ENCODE peak calls at places on chromosomes 6 and 20, in four cellular contexts. One of them, this sample, is unnamed.

GRCh38 chr6:42402184-42402583 is 49.5 kb downstream of the TRERF1 start:
- DNase-seq in A549: no peak
- DNase-seq in K562: no peak
- DNase-seq in HepG2: no peak
- DNase-seq in this sample: peak

GRCh38 chr6:44454198-44454597 is 66.7 kb downstream of the CDC5L start:
- DNase-seq in A549: no peak
- DNase-seq in K562: no peak
- DNase-seq in HepG2: no peak
- DNase-seq in this sample: no peak

GRCh38 chr6:38192011-38192410 is 372.5 kb downstream of the ZFAND3 start:
- DNase-seq in A549: no peak
- DNase-seq in K562: no peak
- DNase-seq in HepG2: no peak
- DNase-seq in this sample: no peak

GRCh38 chr6:9116026-9116425 is 680.7 kb upstream of the SLC35B3 start:
- DNase-seq in A549: no peak
- DNase-seq in K562: no peak
- DNase-seq in HepG2: no peak
- DNase-seq in this sample: no peak

GRCh38 chr6:4164456-4164855 is 29.1 kb upstream of the ECI2 start:
- DNase-seq in A549: no peak
- DNase-seq in K562: no peak
- DNase-seq in HepG2: no peak
- DNase-seq in this sample: no peak

GRCh38 chr6:30687659-30688431 is 1.4 kb upstream of the PPP1R18 start:
- DNase-seq in A549: no peak
- DNase-seq in K562: peak
- DNase-seq in HepG2: no peak
- DNase-seq in this sample: no peak

GRCh38 chr6:38715016-38715809 is at the start of gene DNAH8:
- DNase-seq in A549: no peak
- DNase-seq in K562: no peak
- DNase-seq in HepG2: no peak
- DNase-seq in this sample: no peak

GRCh38 chr6:113893866-113894265 is 36.7 kb downstream of the MARCKS start:
- DNase-seq in A549: no peak
- DNase-seq in K562: no peak
- DNase-seq in HepG2: no peak
- DNase-seq in this sample: no peak

GRCh38 chr6:116200619-116201249 is 53.1 kb downstream of the TSPYL4 start:
- DNase-seq in A549: no peak
- DNase-seq in K562: no peak
- DNase-seq in HepG2: no peak
- DNase-seq in this sample: no peak

GRCh38 chr6:126761854-126762253 is 356.6 kb upstream of the RSPO3 start:
- DNase-seq in A549: no peak
- DNase-seq in K562: no peak
- DNase-seq in HepG2: no peak
- DNase-seq in this sample: no peak

GRCh38 chr20:10553326-10553984 is 118.3 kb downstream of the SLX4IP start:
- DNase-seq in A549: peak
- DNase-seq in K562: peak
- DNase-seq in HepG2: peak
- DNase-seq in this sample: no peak

GRCh38 chr20:1673424-1673823 is 15.8 kb upstream of the SIRPG start:
- DNase-seq in A549: no peak
- DNase-seq in K562: no peak
- DNase-seq in HepG2: no peak
- DNase-seq in this sample: no peak

GRCh38 chr6:128731249-128732165 is 151.4 kb upstream of the LAMA2 start:
- DNase-seq in A549: peak
- DNase-seq in K562: no peak
- DNase-seq in HepG2: peak
- DNase-seq in this sample: no peak

GRCh38 chr6:107489636-107490567 is at the start of gene SOBP:
- DNase-seq in A549: peak
- DNase-seq in K562: peak
- DNase-seq in HepG2: peak
- DNase-seq in this sample: no peak

GRCh38 chr20:62355527-62356142 is 11.5 kb downstream of the LAMA5 start:
- DNase-seq in A549: peak
- DNase-seq in K562: no peak
- DNase-seq in HepG2: peak
- DNase-seq in this sample: no peak

GRCh38 chr6:147117580-147117979 is 86.6 kb upstream of the STXBP5 start:
- DNase-seq in A549: no peak
- DNase-seq in K562: no peak
- DNase-seq in HepG2: no peak
- DNase-seq in this sample: no peak

GRCh38 chr6:43412541-43412940 is 14.8 kb upstream of the ABCC10 start:
- DNase-seq in A549: no peak
- DNase-seq in K562: no peak
- DNase-seq in HepG2: no peak
- DNase-seq in this sample: no peak

GRCh38 chr6:97215157-97215769 is 67.8 kb downstream of the MMS22L start:
- DNase-seq in A549: peak
- DNase-seq in K562: peak
- DNase-seq in HepG2: peak
- DNase-seq in this sample: no peak

GRCh38 chr20:57680934-57681914 is 28.6 kb downstream of the PMEPA1 start:
- DNase-seq in A549: no peak
- DNase-seq in K562: no peak
- DNase-seq in HepG2: no peak
- DNase-seq in this sample: peak

GRCh38 chr6:132763269-132763668 is 5.6 kb upstream of the VNN2 start:
- DNase-seq in A549: no peak
- DNase-seq in K562: no peak
- DNase-seq in HepG2: no peak
- DNase-seq in this sample: peak

GRCh38 chr6:41939848-41940758 is 1.5 kb downstream of the CCND3 start:
- DNase-seq in A549: no peak
- DNase-seq in K562: peak
- DNase-seq in HepG2: no peak
- DNase-seq in this sample: no peak

GRCh38 chr6:77463881-77464867 is 883 bp upstream of the HTR1B start:
- DNase-seq in A549: peak
- DNase-seq in K562: no peak
- DNase-seq in HepG2: no peak
- DNase-seq in this sample: no peak

GRCh38 chr6:169864148-169865030 is 113.0 kb downstream of the ERMARD start:
- DNase-seq in A549: no peak
- DNase-seq in K562: no peak
- DNase-seq in HepG2: no peak
- DNase-seq in this sample: no peak

GRCh38 chr20:10666221-10667076 is 7.3 kb downstream of the JAG1 start:
- DNase-seq in A549: no peak
- DNase-seq in K562: no peak
- DNase-seq in HepG2: no peak
- DNase-seq in this sample: no peak

GRCh38 chr6:166691741-166692140 is 64.7 kb upstream of the RPS6KA2 start:
- DNase-seq in A549: no peak
- DNase-seq in K562: no peak
- DNase-seq in HepG2: no peak
- DNase-seq in this sample: no peak

GRCh38 chr20:728022-728944 is 40.0 kb downstream of the SLC52A3 start:
- DNase-seq in A549: peak
- DNase-seq in K562: peak
- DNase-seq in HepG2: peak
- DNase-seq in this sample: no peak

GRCh38 chr6:93677297-93677965 is 258.1 kb upstream of the EPHA7 start:
- DNase-seq in A549: no peak
- DNase-seq in K562: no peak
- DNase-seq in HepG2: no peak
- DNase-seq in this sample: no peak

GRCh38 chr6:127496471-127496870 is 22.7 kb downstream of the MTCL3 start:
- DNase-seq in A549: no peak
- DNase-seq in K562: no peak
- DNase-seq in HepG2: no peak
- DNase-seq in this sample: no peak

GRCh38 chr20:46031701-46032254 is 2.8 kb downstream of the SLC12A5 start:
- DNase-seq in A549: no peak
- DNase-seq in K562: no peak
- DNase-seq in HepG2: no peak
- DNase-seq in this sample: no peak

GRCh38 chr6:149044394-149044965 is 273.0 kb upstream of the TAB2 start:
- DNase-seq in A549: no peak
- DNase-seq in K562: no peak
- DNase-seq in HepG2: no peak
- DNase-seq in this sample: no peak

GRCh38 chr6:31293343-31293742 is 21.5 kb upstream of the HLA-C start:
- DNase-seq in A549: no peak
- DNase-seq in K562: no peak
- DNase-seq in HepG2: peak
- DNase-seq in this sample: no peak

GRCh38 chr6:159490298-159490937 is 202.6 kb downstream of the SOD2 start:
- DNase-seq in A549: no peak
- DNase-seq in K562: no peak
- DNase-seq in HepG2: no peak
- DNase-seq in this sample: no peak

GRCh38 chr20:33291830-33292355 is 8.9 kb downstream of the BPIFB1 start:
- DNase-seq in A549: peak
- DNase-seq in K562: peak
- DNase-seq in HepG2: peak
- DNase-seq in this sample: no peak

GRCh38 chr6:152380993-152381898 is 255.9 kb downstream of the SYNE1 start:
- DNase-seq in A549: peak
- DNase-seq in K562: no peak
- DNase-seq in HepG2: peak
- DNase-seq in this sample: no peak

GRCh38 chr20:38350879-38351775 is 4.8 kb downstream of the LBP start:
- DNase-seq in A549: no peak
- DNase-seq in K562: no peak
- DNase-seq in HepG2: no peak
- DNase-seq in this sample: no peak

GRCh38 chr20:50510706-50511401 is 671 bp downstream of the PTPN1 start:
- DNase-seq in A549: no peak
- DNase-seq in K562: no peak
- DNase-seq in HepG2: peak
- DNase-seq in this sample: no peak

GRCh38 chr6:12422848-12423247 is 132.7 kb downstream of the EDN1 start:
- DNase-seq in A549: no peak
- DNase-seq in K562: no peak
- DNase-seq in HepG2: no peak
- DNase-seq in this sample: no peak

GRCh38 chr6:12419626-12420272 is 129.6 kb downstream of the EDN1 start:
- DNase-seq in A549: peak
- DNase-seq in K562: no peak
- DNase-seq in HepG2: peak
- DNase-seq in this sample: no peak

GRCh38 chr6:12423852-12424251 is 133.7 kb downstream of the EDN1 start:
- DNase-seq in A549: peak
- DNase-seq in K562: no peak
- DNase-seq in HepG2: no peak
- DNase-seq in this sample: no peak

GRCh38 chr6:12420626-12421025 is 130.5 kb downstream of the EDN1 start:
- DNase-seq in A549: peak
- DNase-seq in K562: no peak
- DNase-seq in HepG2: no peak
- DNase-seq in this sample: no peak

DNA sequence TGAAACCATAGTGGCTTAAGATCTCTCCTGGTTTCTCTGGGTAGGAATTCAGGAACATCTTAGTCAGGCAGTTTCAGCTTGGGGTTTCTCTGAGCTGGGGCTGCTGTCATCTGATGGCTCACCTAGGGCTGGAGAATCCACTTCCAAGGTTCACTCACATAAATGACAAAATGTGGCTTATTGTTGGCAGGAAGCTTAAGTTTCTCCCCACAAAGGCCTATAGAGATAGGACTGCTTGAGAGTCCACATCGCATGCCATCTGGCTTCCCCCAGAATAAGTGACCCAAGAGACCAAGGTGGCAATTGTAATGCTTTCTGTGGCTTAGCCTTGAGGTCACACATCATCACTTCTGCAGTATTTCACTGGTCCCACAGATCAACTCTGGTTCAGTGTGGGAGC is 131.4 kb downstream of the EDN1 start:
- DNase-seq in A549: no peak
- DNase-seq in K562: no peak
- DNase-seq in HepG2: no peak
- DNase-seq in this sample: no peak
- TF ChIP-seq RAD21 in A549: no peak
- TF ChIP-seq RAD21 in K562: no peak
- TF ChIP-seq RAD21 in HepG2: no peak
- TF ChIP-seq RAD21 in this sample: no peak

DNA sequence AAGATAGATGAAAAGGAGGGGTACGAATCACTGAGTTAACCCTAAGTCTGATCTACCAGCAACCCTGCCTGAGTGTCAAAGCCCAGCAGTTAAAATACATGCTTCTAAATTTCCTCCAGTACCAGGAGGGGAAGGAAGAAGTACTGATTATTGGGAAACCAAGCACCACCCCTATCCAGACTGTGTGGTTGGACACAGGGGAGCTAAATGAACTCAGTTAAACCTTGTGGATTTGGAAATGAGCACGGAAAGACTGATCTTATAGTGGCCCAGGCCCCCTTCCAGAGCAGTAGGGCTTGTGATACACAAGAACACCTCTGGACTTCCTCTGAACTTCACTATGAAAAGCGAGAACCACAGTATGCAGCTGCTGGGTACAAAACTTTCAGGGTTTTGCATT is 585.6 kb downstream of the MAFB start:
- DNase-seq in A549: no peak
- DNase-seq in K562: no peak
- DNase-seq in HepG2: no peak
- DNase-seq in this sample: no peak
- TF ChIP-seq ESRRA in A549: no peak
- TF ChIP-seq ESRRA in K562: no peak
- TF ChIP-seq ESRRA in HepG2: no peak
- TF ChIP-seq ESRRA in this sample: no peak

GRCh38 chr6:63923139-63923739 is 287.6 kb downstream of the PHF3 start:
- DNase-seq in A549: peak
- DNase-seq in K562: peak
- DNase-seq in HepG2: peak
- DNase-seq in this sample: no peak
- TF ChIP-seq RAD21 in A549: peak
- TF ChIP-seq RAD21 in K562: peak
- TF ChIP-seq RAD21 in HepG2: peak
- TF ChIP-seq RAD21 in this sample: peak

DNA sequence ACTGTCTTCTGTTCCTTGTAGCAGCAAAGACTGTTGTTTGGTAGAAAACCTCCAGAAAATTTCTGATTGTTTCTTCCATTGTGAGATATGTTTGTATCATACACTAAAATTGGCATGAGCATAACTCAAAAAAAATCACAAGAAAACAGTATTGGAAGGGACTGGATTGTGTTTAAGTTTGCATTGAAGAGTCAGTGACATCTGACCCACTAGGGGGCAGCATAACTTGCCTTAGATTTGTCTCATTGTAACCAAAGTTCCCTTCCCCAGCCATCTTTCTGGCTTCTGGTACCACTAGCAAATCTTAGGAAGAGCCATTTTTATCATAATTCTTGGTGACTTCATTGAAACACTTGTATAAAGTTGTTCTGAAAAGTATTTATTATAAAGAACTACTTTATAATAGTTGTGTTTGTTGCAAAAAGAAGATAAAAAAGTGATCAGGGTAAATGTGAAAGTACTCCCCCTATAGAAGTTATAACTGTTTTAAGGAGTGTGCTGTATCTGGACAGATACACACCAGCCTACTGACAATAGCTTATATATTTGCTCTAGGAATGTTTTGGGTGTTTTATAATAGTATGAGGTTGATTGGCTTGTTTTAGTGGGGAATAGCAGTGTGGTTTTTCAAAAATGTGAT is 7.7 kb downstream of the CSTF1 start:
- DNase-seq in A549: peak
- DNase-seq in K562: peak
- DNase-seq in HepG2: peak
- DNase-seq in this sample: peak
- TF ChIP-seq ESRRA in A549: no peak
- TF ChIP-seq ESRRA in K562: no peak
- TF ChIP-seq ESRRA in HepG2: no peak
- TF ChIP-seq ESRRA in this sample: no peak